ENCODE peak calls at places on chromosomes 11 and 22, in ten cellular contexts. One of them, this sample, is unnamed.

GRCh38 chr11:98600103-98600502 is 420.6 kb upstream of the CNTN5 start:
- DNase-seq in HEK293T: no peak
- DNase-seq in stimulated activated CD4-positive, alpha-beta T cell treated with anti-CD3 and anti-CD28 coated beads, TNF-alpha, amount 100 ng/mL, for 4 hours: no peak
- DNase-seq in AG04450: no peak
- DNase-seq in caudate nucleus: no peak
- DNase-seq in astrocyte of the cerebellum: no peak
- DNase-seq in mesothelial cell of epicardium: no peak
- DNase-seq in choroid plexus epithelial cell: no peak
- DNase-seq in left lung: no peak
- DNase-seq in BE2C: no peak
- DNase-seq in this sample: no peak

GRCh38 chr11:68436985-68437926 is 23.3 kb upstream of the PPP6R3 start:
- DNase-seq in BE2C: peak; percentile 87
- DNase-seq in AG04450: no peak
- DNase-seq in astrocyte of the cerebellum: no peak
- DNase-seq in caudate nucleus: no peak
- DNase-seq in left lung: no peak
- DNase-seq in HEK293T: no peak
- DNase-seq in mesothelial cell of epicardium: no peak
- DNase-seq in choroid plexus epithelial cell: peak; percentile 73
- DNase-seq in stimulated activated CD4-positive, alpha-beta T cell treated with anti-CD3 and anti-CD28 coated beads, TNF-alpha, amount 100 ng/mL, for 4 hours: no peak
- DNase-seq in this sample: no peak

GRCh38 chr22:39634530-39635399 is 64.2 kb downstream of the CACNA1I start:
- DNase-seq in caudate nucleus: no peak
- DNase-seq in astrocyte of the cerebellum: peak; percentile 79
- DNase-seq in AG04450: peak; percentile 70
- DNase-seq in left lung: no peak
- DNase-seq in choroid plexus epithelial cell: peak; percentile 93
- DNase-seq in stimulated activated CD4-positive, alpha-beta T cell treated with anti-CD3 and anti-CD28 coated beads, TNF-alpha, amount 100 ng/mL, for 4 hours: no peak
- DNase-seq in mesothelial cell of epicardium: peak; percentile 70
- DNase-seq in BE2C: peak; percentile 69
- DNase-seq in HEK293T: no peak
- DNase-seq in this sample: peak; percentile 60

GRCh38 chr22:28442264-28442950 is 237.2 kb downstream of the TTC28 start:
- DNase-seq in mesothelial cell of epicardium: peak; percentile 81
- DNase-seq in caudate nucleus: peak; percentile 77
- DNase-seq in choroid plexus epithelial cell: peak; percentile 84
- DNase-seq in AG04450: no peak
- DNase-seq in left lung: peak; percentile 84
- DNase-seq in BE2C: peak; percentile 91
- DNase-seq in stimulated activated CD4-positive, alpha-beta T cell treated with anti-CD3 and anti-CD28 coated beads, TNF-alpha, amount 100 ng/mL, for 4 hours: peak; percentile 38
- DNase-seq in HEK293T: peak; percentile 87
- DNase-seq in astrocyte of the cerebellum: peak; percentile 37
- DNase-seq in this sample: no peak

GRCh38 chr11:1817511-1817910 is 17.3 kb upstream of the SYT8 start:
- DNase-seq in stimulated activated CD4-positive, alpha-beta T cell treated with anti-CD3 and anti-CD28 coated beads, TNF-alpha, amount 100 ng/mL, for 4 hours: no peak
- DNase-seq in BE2C: no peak
- DNase-seq in caudate nucleus: no peak
- DNase-seq in AG04450: no peak
- DNase-seq in mesothelial cell of epicardium: no peak
- DNase-seq in left lung: no peak
- DNase-seq in astrocyte of the cerebellum: no peak
- DNase-seq in choroid plexus epithelial cell: no peak
- DNase-seq in HEK293T: no peak
- DNase-seq in this sample: no peak

GRCh38 chr22:45804986-45805325 is 133.3 kb downstream of the ATXN10 start:
- DNase-seq in astrocyte of the cerebellum: peak; percentile 96
- DNase-seq in stimulated activated CD4-positive, alpha-beta T cell treated with anti-CD3 and anti-CD28 coated beads, TNF-alpha, amount 100 ng/mL, for 4 hours: no peak
- DNase-seq in caudate nucleus: no peak
- DNase-seq in BE2C: no peak
- DNase-seq in HEK293T: no peak
- DNase-seq in left lung: no peak
- DNase-seq in choroid plexus epithelial cell: peak; percentile 98
- DNase-seq in AG04450: peak; percentile 92
- DNase-seq in mesothelial cell of epicardium: no peak
- DNase-seq in this sample: peak; percentile 67

GRCh38 chr11:69744435-69744834 is 30.7 kb downstream of the FGF4 start:
- DNase-seq in stimulated activated CD4-positive, alpha-beta T cell treated with anti-CD3 and anti-CD28 coated beads, TNF-alpha, amount 100 ng/mL, for 4 hours: no peak
- DNase-seq in caudate nucleus: no peak
- DNase-seq in left lung: no peak
- DNase-seq in mesothelial cell of epicardium: no peak
- DNase-seq in BE2C: no peak
- DNase-seq in astrocyte of the cerebellum: peak; percentile 73
- DNase-seq in HEK293T: no peak
- DNase-seq in AG04450: peak; percentile 37
- DNase-seq in choroid plexus epithelial cell: peak; percentile 81
- DNase-seq in this sample: peak; percentile 62

GRCh38 chr22:47854680-47855079 is 1092.2 kb downstream of the TBC1D22A start:
- DNase-seq in mesothelial cell of epicardium: no peak
- DNase-seq in caudate nucleus: no peak
- DNase-seq in left lung: no peak
- DNase-seq in astrocyte of the cerebellum: no peak
- DNase-seq in stimulated activated CD4-positive, alpha-beta T cell treated with anti-CD3 and anti-CD28 coated beads, TNF-alpha, amount 100 ng/mL, for 4 hours: no peak
- DNase-seq in BE2C: no peak
- DNase-seq in HEK293T: no peak
- DNase-seq in AG04450: no peak
- DNase-seq in choroid plexus epithelial cell: no peak
- DNase-seq in this sample: no peak

GRCh38 chr11:112073941-112074811 is at the start of the genes NKAPD1 and PIH1D2:
- DNase-seq in left lung: peak; percentile 80
- DNase-seq in stimulated activated CD4-positive, alpha-beta T cell treated with anti-CD3 and anti-CD28 coated beads, TNF-alpha, amount 100 ng/mL, for 4 hours: peak; percentile 59
- DNase-seq in caudate nucleus: peak; percentile 89
- DNase-seq in HEK293T: peak; percentile 80
- DNase-seq in mesothelial cell of epicardium: peak; percentile 76
- DNase-seq in AG04450: peak; percentile 69
- DNase-seq in astrocyte of the cerebellum: peak; percentile 85
- DNase-seq in BE2C: peak; percentile 75
- DNase-seq in choroid plexus epithelial cell: peak; percentile 93
- DNase-seq in this sample: peak; percentile 65

GRCh38 chr11:65424200-65425104 is 1.9 kb downstream of the NEAT1 start:
- DNase-seq in astrocyte of the cerebellum: no peak
- DNase-seq in left lung: peak; percentile 68
- DNase-seq in mesothelial cell of epicardium: no peak
- DNase-seq in AG04450: no peak
- DNase-seq in stimulated activated CD4-positive, alpha-beta T cell treated with anti-CD3 and anti-CD28 coated beads, TNF-alpha, amount 100 ng/mL, for 4 hours: peak; percentile 49
- DNase-seq in caudate nucleus: no peak
- DNase-seq in choroid plexus epithelial cell: peak; percentile 77
- DNase-seq in HEK293T: no peak
- DNase-seq in BE2C: peak; percentile 42
- DNase-seq in this sample: no peak

GRCh38 chr11:65826972-65827773 is 6.6 kb upstream of the SNX32 start:
- DNase-seq in mesothelial cell of epicardium: no peak
- DNase-seq in caudate nucleus: no peak
- DNase-seq in astrocyte of the cerebellum: no peak
- DNase-seq in left lung: no peak
- DNase-seq in stimulated activated CD4-positive, alpha-beta T cell treated with anti-CD3 and anti-CD28 coated beads, TNF-alpha, amount 100 ng/mL, for 4 hours: no peak
- DNase-seq in choroid plexus epithelial cell: no peak
- DNase-seq in HEK293T: no peak
- DNase-seq in AG04450: no peak
- DNase-seq in BE2C: no peak
- DNase-seq in this sample: no peak

GRCh38 chr11:88208742-88209141 is 33.5 kb upstream of the RAB38 start:
- DNase-seq in AG04450: no peak
- DNase-seq in stimulated activated CD4-positive, alpha-beta T cell treated with anti-CD3 and anti-CD28 coated beads, TNF-alpha, amount 100 ng/mL, for 4 hours: no peak
- DNase-seq in HEK293T: no peak
- DNase-seq in astrocyte of the cerebellum: no peak
- DNase-seq in BE2C: no peak
- DNase-seq in caudate nucleus: no peak
- DNase-seq in mesothelial cell of epicardium: no peak
- DNase-seq in left lung: no peak
- DNase-seq in choroid plexus epithelial cell: peak; percentile 11
- DNase-seq in this sample: no peak

GRCh38 chr11:113189909-113190667 is 124.3 kb upstream of the TTC12 start:
- DNase-seq in AG04450: no peak
- DNase-seq in stimulated activated CD4-positive, alpha-beta T cell treated with anti-CD3 and anti-CD28 coated beads, TNF-alpha, amount 100 ng/mL, for 4 hours: no peak
- DNase-seq in mesothelial cell of epicardium: no peak
- DNase-seq in caudate nucleus: no peak
- DNase-seq in choroid plexus epithelial cell: peak; percentile 82
- DNase-seq in astrocyte of the cerebellum: peak; percentile 49
- DNase-seq in HEK293T: no peak
- DNase-seq in left lung: no peak
- DNase-seq in BE2C: no peak
- DNase-seq in this sample: no peak

GRCh38 chr11:117143871-117144476 is at the start of gene PAFAH1B2:
- DNase-seq in BE2C: peak; percentile 97
- DNase-seq in choroid plexus epithelial cell: peak; percentile 90
- DNase-seq in astrocyte of the cerebellum: peak; percentile 67
- DNase-seq in left lung: peak; percentile 96
- DNase-seq in caudate nucleus: peak; percentile 95
- DNase-seq in mesothelial cell of epicardium: peak; percentile 97
- DNase-seq in stimulated activated CD4-positive, alpha-beta T cell treated with anti-CD3 and anti-CD28 coated beads, TNF-alpha, amount 100 ng/mL, for 4 hours: peak; percentile 89
- DNase-seq in HEK293T: peak; percentile 97
- DNase-seq in AG04450: peak; percentile 60
- DNase-seq in this sample: peak; percentile 62

GRCh38 chr11:92967178-92967577 is 2.3 kb upstream of the MTNR1B start:
- DNase-seq in astrocyte of the cerebellum: no peak
- DNase-seq in BE2C: no peak
- DNase-seq in choroid plexus epithelial cell: no peak
- DNase-seq in stimulated activated CD4-positive, alpha-beta T cell treated with anti-CD3 and anti-CD28 coated beads, TNF-alpha, amount 100 ng/mL, for 4 hours: no peak
- DNase-seq in AG04450: no peak
- DNase-seq in left lung: no peak
- DNase-seq in caudate nucleus: no peak
- DNase-seq in mesothelial cell of epicardium: no peak
- DNase-seq in HEK293T: no peak
- DNase-seq in this sample: no peak

GRCh38 chr11:105315287-105315686 is 175.7 kb upstream of the CARD18 start:
- DNase-seq in choroid plexus epithelial cell: peak; percentile 12
- DNase-seq in left lung: no peak
- DNase-seq in AG04450: no peak
- DNase-seq in stimulated activated CD4-positive, alpha-beta T cell treated with anti-CD3 and anti-CD28 coated beads, TNF-alpha, amount 100 ng/mL, for 4 hours: no peak
- DNase-seq in BE2C: no peak
- DNase-seq in mesothelial cell of epicardium: no peak
- DNase-seq in HEK293T: no peak
- DNase-seq in caudate nucleus: no peak
- DNase-seq in astrocyte of the cerebellum: no peak
- DNase-seq in this sample: no peak

GRCh38 chr11:69335461-69336386 is 41.8 kb downstream of the MYEOV start:
- DNase-seq in mesothelial cell of epicardium: peak; percentile 29
- DNase-seq in HEK293T: no peak
- DNase-seq in BE2C: no peak
- DNase-seq in stimulated activated CD4-positive, alpha-beta T cell treated with anti-CD3 and anti-CD28 coated beads, TNF-alpha, amount 100 ng/mL, for 4 hours: no peak
- DNase-seq in AG04450: no peak
- DNase-seq in choroid plexus epithelial cell: no peak
- DNase-seq in caudate nucleus: no peak
- DNase-seq in left lung: no peak
- DNase-seq in astrocyte of the cerebellum: no peak
- DNase-seq in this sample: no peak

GRCh38 chr11:61293869-61294716 is 1.0 kb downstream of the VWCE start:
- DNase-seq in HEK293T: no peak
- DNase-seq in left lung: no peak
- DNase-seq in mesothelial cell of epicardium: peak; percentile 64
- DNase-seq in AG04450: no peak
- DNase-seq in caudate nucleus: no peak
- DNase-seq in stimulated activated CD4-positive, alpha-beta T cell treated with anti-CD3 and anti-CD28 coated beads, TNF-alpha, amount 100 ng/mL, for 4 hours: peak; percentile 35
- DNase-seq in choroid plexus epithelial cell: peak; percentile 76
- DNase-seq in astrocyte of the cerebellum: no peak
- DNase-seq in BE2C: peak; percentile 50
- DNase-seq in this sample: no peak

GRCh38 chr22:24951942-24952836 is at the start of gene KIAA1671:
- DNase-seq in left lung: peak; percentile 87
- DNase-seq in caudate nucleus: peak; percentile 80
- DNase-seq in stimulated activated CD4-positive, alpha-beta T cell treated with anti-CD3 and anti-CD28 coated beads, TNF-alpha, amount 100 ng/mL, for 4 hours: peak; percentile 80
- DNase-seq in HEK293T: peak; percentile 99
- DNase-seq in AG04450: no peak
- DNase-seq in mesothelial cell of epicardium: peak; percentile 96
- DNase-seq in choroid plexus epithelial cell: peak; percentile 62
- DNase-seq in astrocyte of the cerebellum: no peak
- DNase-seq in BE2C: peak; percentile 93
- DNase-seq in this sample: no peak

GRCh38 chr22:39308614-39309363 is 10.6 kb downstream of the RPL3 start:
- DNase-seq in astrocyte of the cerebellum: peak; percentile 95
- DNase-seq in mesothelial cell of epicardium: no peak
- DNase-seq in choroid plexus epithelial cell: peak; percentile 99
- DNase-seq in AG04450: peak; percentile 83
- DNase-seq in BE2C: no peak
- DNase-seq in HEK293T: no peak
- DNase-seq in left lung: peak; percentile 80
- DNase-seq in stimulated activated CD4-positive, alpha-beta T cell treated with anti-CD3 and anti-CD28 coated beads, TNF-alpha, amount 100 ng/mL, for 4 hours: no peak
- DNase-seq in caudate nucleus: peak; percentile 35
- DNase-seq in this sample: peak; percentile 92

GRCh38 chr11:35031869-35032268 is 107.1 kb upstream of the CD44 start:
- DNase-seq in AG04450: no peak
- DNase-seq in choroid plexus epithelial cell: peak; percentile 13
- DNase-seq in astrocyte of the cerebellum: no peak
- DNase-seq in HEK293T: no peak
- DNase-seq in caudate nucleus: no peak
- DNase-seq in mesothelial cell of epicardium: no peak
- DNase-seq in stimulated activated CD4-positive, alpha-beta T cell treated with anti-CD3 and anti-CD28 coated beads, TNF-alpha, amount 100 ng/mL, for 4 hours: no peak
- DNase-seq in left lung: no peak
- DNase-seq in BE2C: no peak
- DNase-seq in this sample: no peak

GRCh38 chr11:108019870-108020540 is 11.3 kb downstream of the CUL5 start:
- DNase-seq in left lung: no peak
- DNase-seq in stimulated activated CD4-positive, alpha-beta T cell treated with anti-CD3 and anti-CD28 coated beads, TNF-alpha, amount 100 ng/mL, for 4 hours: no peak
- DNase-seq in HEK293T: no peak
- DNase-seq in AG04450: no peak
- DNase-seq in caudate nucleus: no peak
- DNase-seq in mesothelial cell of epicardium: no peak
- DNase-seq in BE2C: no peak
- DNase-seq in choroid plexus epithelial cell: peak; percentile 72
- DNase-seq in astrocyte of the cerebellum: no peak
- DNase-seq in this sample: no peak

GRCh38 chr22:38549106-38549884 is 20.7 kb downstream of the DMC1 start:
- DNase-seq in astrocyte of the cerebellum: no peak
- DNase-seq in BE2C: no peak
- DNase-seq in stimulated activated CD4-positive, alpha-beta T cell treated with anti-CD3 and anti-CD28 coated beads, TNF-alpha, amount 100 ng/mL, for 4 hours: no peak
- DNase-seq in choroid plexus epithelial cell: no peak
- DNase-seq in AG04450: no peak
- DNase-seq in caudate nucleus: no peak
- DNase-seq in HEK293T: no peak
- DNase-seq in left lung: no peak
- DNase-seq in mesothelial cell of epicardium: no peak
- DNase-seq in this sample: no peak

GRCh38 chr11:134993691-134994243 is 581.7 kb upstream of the B3GAT1 start:
- DNase-seq in left lung: no peak
- DNase-seq in mesothelial cell of epicardium: no peak
- DNase-seq in stimulated activated CD4-positive, alpha-beta T cell treated with anti-CD3 and anti-CD28 coated beads, TNF-alpha, amount 100 ng/mL, for 4 hours: no peak
- DNase-seq in choroid plexus epithelial cell: no peak
- DNase-seq in HEK293T: no peak
- DNase-seq in BE2C: no peak
- DNase-seq in caudate nucleus: no peak
- DNase-seq in AG04450: no peak
- DNase-seq in astrocyte of the cerebellum: no peak
- DNase-seq in this sample: no peak

GRCh38 chr11:57249384-57250319 is 12.6 kb upstream of the APLNR start:
- DNase-seq in choroid plexus epithelial cell: peak; percentile 78
- DNase-seq in astrocyte of the cerebellum: peak; percentile 29
- DNase-seq in mesothelial cell of epicardium: peak; percentile 82
- DNase-seq in left lung: peak; percentile 39
- DNase-seq in AG04450: peak; percentile 39
- DNase-seq in stimulated activated CD4-positive, alpha-beta T cell treated with anti-CD3 and anti-CD28 coated beads, TNF-alpha, amount 100 ng/mL, for 4 hours: no peak
- DNase-seq in HEK293T: peak; percentile 57
- DNase-seq in BE2C: peak; percentile 58
- DNase-seq in caudate nucleus: peak; percentile 30
- DNase-seq in this sample: peak; percentile 24

GRCh38 chr11:120647681-120648080 is 136.1 kb downstream of the GRIK4 start:
- DNase-seq in choroid plexus epithelial cell: no peak
- DNase-seq in AG04450: no peak
- DNase-seq in caudate nucleus: no peak
- DNase-seq in stimulated activated CD4-positive, alpha-beta T cell treated with anti-CD3 and anti-CD28 coated beads, TNF-alpha, amount 100 ng/mL, for 4 hours: no peak
- DNase-seq in astrocyte of the cerebellum: no peak
- DNase-seq in BE2C: no peak
- DNase-seq in HEK293T: no peak
- DNase-seq in left lung: no peak
- DNase-seq in mesothelial cell of epicardium: no peak
- DNase-seq in this sample: no peak

GRCh38 chr11:65576867-65577755 is 1.3 kb downstream of the EHBP1L1 start:
- DNase-seq in caudate nucleus: no peak
- DNase-seq in choroid plexus epithelial cell: no peak
- DNase-seq in AG04450: no peak
- DNase-seq in HEK293T: no peak
- DNase-seq in stimulated activated CD4-positive, alpha-beta T cell treated with anti-CD3 and anti-CD28 coated beads, TNF-alpha, amount 100 ng/mL, for 4 hours: no peak
- DNase-seq in left lung: peak; percentile 86
- DNase-seq in mesothelial cell of epicardium: no peak
- DNase-seq in astrocyte of the cerebellum: no peak
- DNase-seq in BE2C: no peak
- DNase-seq in this sample: no peak

GRCh38 chr11:77999446-77999845 is 5.0 kb upstream of the INTS4 start:
- DNase-seq in caudate nucleus: no peak
- DNase-seq in AG04450: no peak
- DNase-seq in left lung: no peak
- DNase-seq in stimulated activated CD4-positive, alpha-beta T cell treated with anti-CD3 and anti-CD28 coated beads, TNF-alpha, amount 100 ng/mL, for 4 hours: no peak
- DNase-seq in BE2C: no peak
- DNase-seq in astrocyte of the cerebellum: no peak
- DNase-seq in choroid plexus epithelial cell: no peak
- DNase-seq in mesothelial cell of epicardium: no peak
- DNase-seq in HEK293T: no peak
- DNase-seq in this sample: no peak

This sample was measured in smooth muscle cell of the brain vasculature.